ENCODE peak calls at places on chromosomes 13 and 19, in eight cellular contexts. One of them, this sample, is unnamed.
A peak's percentile ranks its signal among the peaks of the same experiment; 100 is the strongest.

GRCh38 chr13:98310485-98311199 is 133.6 kb upstream of the RNF113B start:
- DNase-seq in NB4: no peak
- DNase-seq in retinal pigment epithelial cell: no peak
- DNase-seq in WTC11: no peak
- DNase-seq in pancreas: no peak
- DNase-seq in lung: no peak
- DNase-seq in GM12865: no peak
- DNase-seq in tibial nerve: no peak
- DNase-seq in this sample: no peak

GRCh38 chr19:18109731-18110671 is 12.4 kb downstream of the MAST3 start:
- DNase-seq in NB4: peak; percentile 58
- DNase-seq in retinal pigment epithelial cell: no peak
- DNase-seq in WTC11: peak; percentile 60
- DNase-seq in pancreas: peak; percentile 69
- DNase-seq in lung: peak; percentile 54
- DNase-seq in GM12865: peak; percentile 57
- DNase-seq in tibial nerve: no peak
- DNase-seq in this sample: peak; percentile 73

GRCh38 chr19:43895727-43896126 is 39.4 kb downstream of the ZNF45 start:
- DNase-seq in NB4: no peak
- DNase-seq in retinal pigment epithelial cell: no peak
- DNase-seq in WTC11: no peak
- DNase-seq in pancreas: no peak
- DNase-seq in lung: no peak
- DNase-seq in GM12865: no peak
- DNase-seq in tibial nerve: no peak
- DNase-seq in this sample: no peak

GRCh38 chr13:52371736-52372247 is 34.2 kb downstream of the THSD1 start:
- DNase-seq in NB4: peak; percentile 32
- DNase-seq in retinal pigment epithelial cell: no peak
- DNase-seq in WTC11: no peak
- DNase-seq in pancreas: no peak
- DNase-seq in lung: no peak
- DNase-seq in GM12865: no peak
- DNase-seq in tibial nerve: no peak
- DNase-seq in this sample: no peak

GRCh38 chr19:40920300-40921004 is 38.4 kb upstream of the CYP2A7 start:
- DNase-seq in NB4: no peak
- DNase-seq in retinal pigment epithelial cell: no peak
- DNase-seq in WTC11: no peak
- DNase-seq in pancreas: no peak
- DNase-seq in lung: no peak
- DNase-seq in GM12865: no peak
- DNase-seq in tibial nerve: no peak
- DNase-seq in this sample: no peak

GRCh38 chr19:7242601-7243258 is 51.5 kb downstream of the INSR start:
- DNase-seq in NB4: peak; percentile 63
- DNase-seq in retinal pigment epithelial cell: no peak
- DNase-seq in WTC11: no peak
- DNase-seq in pancreas: no peak
- DNase-seq in lung: no peak
- DNase-seq in GM12865: peak; percentile 87
- DNase-seq in tibial nerve: no peak
- DNase-seq in this sample: no peak

GRCh38 chr19:51295382-51296126 is 15.9 kb upstream of the IGLON5 start:
- DNase-seq in NB4: no peak
- DNase-seq in retinal pigment epithelial cell: no peak
- DNase-seq in WTC11: no peak
- DNase-seq in pancreas: no peak
- DNase-seq in lung: no peak
- DNase-seq in GM12865: no peak
- DNase-seq in tibial nerve: no peak
- DNase-seq in this sample: no peak

GRCh38 chr19:10654610-10655456 is 687 bp downstream of the ILF3 start:
- DNase-seq in NB4: peak; percentile 85
- DNase-seq in retinal pigment epithelial cell: no peak
- DNase-seq in WTC11: peak; percentile 87
- DNase-seq in pancreas: peak; percentile 65
- DNase-seq in lung: peak; percentile 49
- DNase-seq in GM12865: peak; percentile 74
- DNase-seq in tibial nerve: no peak
- DNase-seq in this sample: peak; percentile 78

GRCh38 chr19:2685204-2685704 is 17.2 kb downstream of the GNG7 start:
- DNase-seq in NB4: no peak
- DNase-seq in retinal pigment epithelial cell: no peak
- DNase-seq in WTC11: no peak
- DNase-seq in pancreas: no peak
- DNase-seq in lung: no peak
- DNase-seq in GM12865: no peak
- DNase-seq in tibial nerve: no peak
- DNase-seq in this sample: no peak

GRCh38 chr19:1027953-1028902 is 1.8 kb downstream of the CNN2 start:
- DNase-seq in NB4: peak; percentile 76
- DNase-seq in retinal pigment epithelial cell: peak; percentile 78
- DNase-seq in WTC11: peak; percentile 82
- DNase-seq in pancreas: peak; percentile 71
- DNase-seq in lung: peak; percentile 76
- DNase-seq in GM12865: peak; percentile 86
- DNase-seq in tibial nerve: no peak
- DNase-seq in this sample: peak; percentile 79

DNA sequence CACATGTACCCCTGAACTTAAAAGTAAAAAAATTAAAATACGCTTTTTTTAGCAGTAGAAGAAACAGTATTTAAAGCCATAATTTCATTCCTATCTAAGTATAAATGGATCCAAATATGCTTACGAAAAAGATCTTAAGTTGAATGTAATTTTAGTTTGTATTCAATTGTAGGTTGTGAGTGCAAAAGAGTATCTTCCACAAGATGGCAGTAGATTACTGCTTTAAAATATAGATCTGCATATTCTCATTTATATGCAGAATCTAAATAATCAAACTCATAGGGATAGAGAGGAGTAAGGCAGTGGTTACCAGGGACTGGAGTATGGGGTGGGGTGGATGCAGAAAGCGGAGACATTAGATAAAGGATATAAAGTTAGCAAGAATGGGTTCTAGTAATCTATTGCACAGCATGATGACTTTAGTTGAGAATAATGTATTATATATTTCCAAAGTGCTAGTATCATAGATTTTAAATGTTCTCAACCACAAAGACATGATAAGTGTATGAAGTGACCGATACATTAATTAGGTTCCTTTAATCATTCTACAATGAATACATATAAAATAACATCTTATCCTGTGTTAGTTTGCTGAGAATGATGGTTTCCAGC is 14.2 kb downstream of the OR7A17 start:
- DNase-seq in NB4: peak; percentile 79
- DNase-seq in retinal pigment epithelial cell: no peak
- DNase-seq in WTC11: no peak
- DNase-seq in pancreas: no peak
- DNase-seq in lung: no peak
- DNase-seq in GM12865: peak; percentile 5
- DNase-seq in tibial nerve: no peak
- DNase-seq in this sample: no peak
- TF ChIP-seq CTCF in NB4: no peak
- TF ChIP-seq CTCF in retinal pigment epithelial cell: peak; percentile 27
- TF ChIP-seq CTCF in WTC11: no peak
- TF ChIP-seq CTCF in pancreas: peak; percentile 32
- TF ChIP-seq CTCF in lung: peak; percentile 15
- TF ChIP-seq CTCF in GM12865: peak; percentile 36
- TF ChIP-seq CTCF in tibial nerve: no peak
- TF ChIP-seq CTCF in this sample: peak; percentile 11

GRCh38 chr13:23889598-23890224 is 511 bp upstream of the MIPEP start:
- DNase-seq in NB4: peak; percentile 22
- DNase-seq in retinal pigment epithelial cell: peak; percentile 45
- DNase-seq in WTC11: no peak
- DNase-seq in pancreas: no peak
- DNase-seq in lung: no peak
- DNase-seq in GM12865: peak; percentile 35
- DNase-seq in tibial nerve: no peak
- DNase-seq in this sample: no peak
- TF ChIP-seq CTCF in NB4: no peak
- TF ChIP-seq CTCF in retinal pigment epithelial cell: no peak
- TF ChIP-seq CTCF in WTC11: no peak
- TF ChIP-seq CTCF in pancreas: no peak
- TF ChIP-seq CTCF in lung: no peak
- TF ChIP-seq CTCF in GM12865: no peak
- TF ChIP-seq CTCF in tibial nerve: peak; percentile 3
- TF ChIP-seq CTCF in this sample: no peak

GRCh38 chr13:23349127-23349897 is 84.2 kb downstream of the SACS start:
- DNase-seq in NB4: no peak
- DNase-seq in retinal pigment epithelial cell: no peak
- DNase-seq in WTC11: no peak
- DNase-seq in pancreas: no peak
- DNase-seq in lung: no peak
- DNase-seq in GM12865: no peak
- DNase-seq in tibial nerve: no peak
- DNase-seq in this sample: no peak
- TF ChIP-seq CTCF in NB4: no peak
- TF ChIP-seq CTCF in retinal pigment epithelial cell: no peak
- TF ChIP-seq CTCF in WTC11: no peak
- TF ChIP-seq CTCF in pancreas: no peak
- TF ChIP-seq CTCF in lung: no peak
- TF ChIP-seq CTCF in GM12865: no peak
- TF ChIP-seq CTCF in tibial nerve: no peak
- TF ChIP-seq CTCF in this sample: no peak

DNA sequence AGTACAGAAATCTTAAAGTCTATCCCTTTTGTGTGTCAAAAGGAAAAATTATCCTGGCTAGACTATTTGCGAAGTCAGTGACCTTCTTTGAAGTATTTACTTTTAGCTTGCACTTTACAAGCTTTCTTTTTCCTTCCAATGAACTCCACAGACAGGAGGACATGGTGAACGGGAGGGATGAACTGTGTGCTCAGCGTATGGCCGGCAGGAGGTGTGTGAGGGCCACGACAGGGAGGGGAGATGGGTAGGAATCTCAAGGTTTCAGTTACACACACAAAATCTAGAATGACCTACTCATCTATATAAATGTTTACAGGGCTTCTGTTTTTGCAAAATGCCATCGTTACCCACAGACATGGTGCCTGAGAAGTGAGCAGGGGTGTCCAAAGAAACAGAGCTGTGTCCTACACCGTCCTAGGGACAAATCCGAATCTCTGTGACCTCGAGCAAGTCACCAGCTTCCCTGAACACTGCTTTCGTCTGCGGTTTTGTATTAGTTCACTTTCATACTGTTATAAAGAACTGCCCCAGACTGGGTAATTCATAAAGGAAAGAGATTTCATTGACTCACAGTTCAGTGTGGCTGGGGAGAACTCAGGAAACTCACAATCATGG is 537.2 kb downstream of the LIG4 start:
- DNase-seq in NB4: no peak
- DNase-seq in retinal pigment epithelial cell: no peak
- DNase-seq in WTC11: no peak
- DNase-seq in pancreas: no peak
- DNase-seq in lung: no peak
- DNase-seq in GM12865: no peak
- DNase-seq in tibial nerve: no peak
- DNase-seq in this sample: no peak
- TF ChIP-seq CTCF in NB4: no peak
- TF ChIP-seq CTCF in retinal pigment epithelial cell: no peak
- TF ChIP-seq CTCF in WTC11: no peak
- TF ChIP-seq CTCF in pancreas: no peak
- TF ChIP-seq CTCF in lung: no peak
- TF ChIP-seq CTCF in GM12865: no peak
- TF ChIP-seq CTCF in tibial nerve: no peak
- TF ChIP-seq CTCF in this sample: peak; percentile 8

GRCh38 chr13:20306039-20306438 is 73.9 kb upstream of the GJB6 start:
- DNase-seq in NB4: no peak
- DNase-seq in retinal pigment epithelial cell: no peak
- DNase-seq in WTC11: no peak
- DNase-seq in pancreas: no peak
- DNase-seq in lung: no peak
- DNase-seq in GM12865: no peak
- DNase-seq in tibial nerve: no peak
- DNase-seq in this sample: no peak

GRCh38 chr13:20312292-20312691 is 80.2 kb upstream of the GJB6 start:
- DNase-seq in NB4: no peak
- DNase-seq in retinal pigment epithelial cell: no peak
- DNase-seq in WTC11: no peak
- DNase-seq in pancreas: no peak
- DNase-seq in lung: no peak
- DNase-seq in GM12865: no peak
- DNase-seq in tibial nerve: no peak
- DNase-seq in this sample: no peak

GRCh38 chr13:20305587-20305986 is 73.5 kb upstream of the GJB6 start:
- DNase-seq in NB4: no peak
- DNase-seq in retinal pigment epithelial cell: no peak
- DNase-seq in WTC11: no peak
- DNase-seq in pancreas: no peak
- DNase-seq in lung: no peak
- DNase-seq in GM12865: no peak
- DNase-seq in tibial nerve: no peak
- DNase-seq in this sample: no peak

GRCh38 chr13:20313896-20314295 is 81.8 kb upstream of the GJB6 start:
- DNase-seq in NB4: no peak
- DNase-seq in retinal pigment epithelial cell: no peak
- DNase-seq in WTC11: no peak
- DNase-seq in pancreas: no peak
- DNase-seq in lung: no peak
- DNase-seq in GM12865: no peak
- DNase-seq in tibial nerve: no peak
- DNase-seq in this sample: no peak

GRCh38 chr13:20311022-20311421 is 78.9 kb upstream of the GJB6 start:
- DNase-seq in NB4: no peak
- DNase-seq in retinal pigment epithelial cell: no peak
- DNase-seq in WTC11: no peak
- DNase-seq in pancreas: no peak
- DNase-seq in lung: no peak
- DNase-seq in GM12865: no peak
- DNase-seq in tibial nerve: no peak
- DNase-seq in this sample: no peak
- TF ChIP-seq CTCF in NB4: no peak
- TF ChIP-seq CTCF in retinal pigment epithelial cell: no peak
- TF ChIP-seq CTCF in WTC11: no peak
- TF ChIP-seq CTCF in pancreas: no peak
- TF ChIP-seq CTCF in lung: no peak
- TF ChIP-seq CTCF in GM12865: no peak
- TF ChIP-seq CTCF in tibial nerve: no peak
- TF ChIP-seq CTCF in this sample: no peak

DNA sequence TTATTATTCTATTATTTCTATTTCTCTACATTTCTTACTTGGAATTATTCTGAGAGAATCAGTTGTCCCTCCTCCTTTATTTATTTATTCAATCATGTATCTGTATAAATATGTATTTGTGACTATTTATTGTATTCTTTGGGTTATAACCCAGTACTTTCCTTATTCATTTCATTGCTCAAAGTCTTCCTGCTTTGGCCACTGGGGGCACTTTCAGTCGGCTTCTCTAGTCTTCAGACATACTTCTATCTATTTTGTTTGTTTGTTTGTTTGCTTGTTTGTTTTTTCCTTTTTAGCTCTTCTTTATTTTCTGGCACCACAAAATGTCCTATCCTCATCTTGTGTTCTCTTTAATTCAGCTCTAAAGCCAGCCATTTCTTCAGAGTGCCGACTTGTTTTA is 260.4 kb downstream of the NALCN start:
- DNase-seq in NB4: no peak
- DNase-seq in retinal pigment epithelial cell: no peak
- DNase-seq in WTC11: no peak
- DNase-seq in pancreas: no peak
- DNase-seq in lung: no peak
- DNase-seq in GM12865: no peak
- DNase-seq in tibial nerve: no peak
- DNase-seq in this sample: no peak
- TF ChIP-seq CTCF in NB4: peak; percentile 62
- TF ChIP-seq CTCF in retinal pigment epithelial cell: peak; percentile 55
- TF ChIP-seq CTCF in WTC11: no peak
- TF ChIP-seq CTCF in pancreas: no peak
- TF ChIP-seq CTCF in lung: no peak
- TF ChIP-seq CTCF in GM12865: peak; percentile 44
- TF ChIP-seq CTCF in tibial nerve: no peak
- TF ChIP-seq CTCF in this sample: peak; percentile 42